ENCODE peak calls at places on chromosome X, in four cellular contexts. X is endothelial cell of umbilical vein, Y is K562, D is suprapubic skin. T is an unnamed sample.

GRCh38 chrX:154443479-154443910 is 446 bp upstream of the FAM50A start:
- DNase-seq in X (no peak), Y (no peak), D (no peak), T (peak; percentile 30)

GRCh38 chrX:67749536-67749935 is 205.7 kb downstream of the AR start:
- DNase-seq in X (peak; percentile 18), Y (no peak), D (no peak), T (no peak)

GRCh38 chrX:118577041-118577440 is 81.4 kb downstream of the DOCK11 start:
- DNase-seq in X (no peak), Y (no peak), D (no peak), T (no peak)

GRCh38 chrX:3526084-3526483 is 179.6 kb upstream of the MXRA5 start:
- DNase-seq in X (no peak), Y (no peak), D (no peak), T (no peak)

GRCh38 chrX:35773958-35774564 is 24.1 kb upstream of the MAGEB16 start:
- DNase-seq in X (no peak), Y (no peak), D (no peak), T (no peak)

GRCh38 chrX:52424658-52425057 is 55.8 kb downstream of the XAGE2 start:
- DNase-seq in X (no peak), Y (no peak), D (no peak), T (no peak)

GRCh38 chrX:11970935-11971334 is 167.3 kb upstream of the FRMPD4 start:
- DNase-seq in X (no peak), Y (no peak), D (no peak), T (no peak)

GRCh38 chrX:30296408-30297254 is 12.6 kb downstream of the NR0B1 start:
- DNase-seq in X (no peak), Y (no peak), D (no peak), T (no peak)

GRCh38 chrX:154036513-154036912 is 16.8 kb upstream of the IRAK1 start:
- DNase-seq in X (no peak), Y (no peak), D (no peak), T (peak; percentile 55)

GRCh38 chrX:134619838-134620237 is 38.4 kb downstream of the PLAC1 start:
- DNase-seq in X (peak; percentile 2), Y (no peak), D (no peak), T (no peak)

GRCh38 chrX:149916745-149917392 is 12.5 kb upstream of the HSFX4 start:
- DNase-seq in X (no peak), Y (no peak), D (no peak), T (no peak)

GRCh38 chrX:37348237-37349130 is 680 bp upstream of the PRRG1 start:
- DNase-seq in X (no peak), Y (no peak), D (no peak), T (no peak)

GRCh38 chrX:9493936-9494335 is 29.1 kb downstream of the TBL1X start:
- DNase-seq in X (no peak), Y (no peak), D (no peak), T (no peak)

GRCh38 chrX:53317365-53318069 is 36.1 kb upstream of the IQSEC2 start:
- DNase-seq in X (peak; percentile 27), Y (peak; percentile 79), D (no peak), T (peak; percentile 71)

GRCh38 chrX:105829006-105829405 is 6.7 kb downstream of the NRK start:
- DNase-seq in X (peak; percentile 21), Y (no peak), D (no peak), T (no peak)

GRCh38 chrX:68732906-68733493 is 85.5 kb downstream of the STARD8 start:
- DNase-seq in X (peak; percentile 12), Y (peak; percentile 75), D (no peak), T (peak; percentile 73)

GRCh38 chrX:81316163-81316562 is 114.3 kb downstream of the SH3BGRL start:
- DNase-seq in X (no peak), Y (no peak), D (no peak), T (no peak)

GRCh38 chrX:46589977-46590723 is 16.6 kb downstream of the CHST7 start:
- DNase-seq in X (peak; percentile 24), Y (no peak), D (no peak), T (no peak)

GRCh38 chrX:153761863-153762262 is 2.2 kb upstream of the PLXNB3 start:
- DNase-seq in X (no peak), Y (no peak), D (no peak), T (no peak)

GRCh38 chrX:6526564-6526963 is 8.4 kb downstream of the VCX3A start:
- DNase-seq in X (no peak), Y (no peak), D (no peak), T (no peak)

GRCh38 chrX:31006027-31006426 is 65.8 kb downstream of the FTHL17 start:
- DNase-seq in X (no peak), Y (no peak), D (no peak), T (no peak)

GRCh38 chrX:68633981-68634380 is 13.5 kb upstream of the STARD8 start:
- DNase-seq in X (no peak), Y (no peak), D (no peak), T (no peak)

GRCh38 chrX:46444011-46444410 is 101.2 kb downstream of the ZNF674 start:
- DNase-seq in X (peak; percentile 78), Y (no peak), D (no peak), T (no peak)

GRCh38 chrX:117989512-117989911 is 127.1 kb downstream of the KLHL13 start:
- DNase-seq in X (no peak), Y (no peak), D (no peak), T (no peak)

GRCh38 chrX:46582964-46583363 is 9.4 kb downstream of the CHST7 start:
- DNase-seq in X (peak; percentile 66), Y (no peak), D (no peak), T (no peak)

GRCh38 chrX:55715847-55716246 is 1.7 kb upstream of the RRAGB start:
- DNase-seq in X (no peak), Y (peak; percentile 7), D (no peak), T (peak; percentile 48)

GRCh38 chrX:13013353-13014110 is 30.9 kb downstream of the FAM9C start:
- DNase-seq in X (no peak), Y (no peak), D (no peak), T (no peak)

GRCh38 chrX:41010188-41010846 is 74.9 kb upstream of the USP9X start:
- DNase-seq in X (peak; percentile 91), Y (peak; percentile 68), D (peak; percentile 87), T (peak; percentile 60)

GRCh38 chrX:41005445-41005992 is 79.7 kb upstream of the USP9X start:
- DNase-seq in X (peak; percentile 19), Y (no peak), D (no peak), T (peak; percentile 44)

GRCh38 chrX:41014776-41015175 is 70.5 kb upstream of the USP9X start:
- DNase-seq in X (no peak), Y (no peak), D (no peak), T (no peak)

DNA sequence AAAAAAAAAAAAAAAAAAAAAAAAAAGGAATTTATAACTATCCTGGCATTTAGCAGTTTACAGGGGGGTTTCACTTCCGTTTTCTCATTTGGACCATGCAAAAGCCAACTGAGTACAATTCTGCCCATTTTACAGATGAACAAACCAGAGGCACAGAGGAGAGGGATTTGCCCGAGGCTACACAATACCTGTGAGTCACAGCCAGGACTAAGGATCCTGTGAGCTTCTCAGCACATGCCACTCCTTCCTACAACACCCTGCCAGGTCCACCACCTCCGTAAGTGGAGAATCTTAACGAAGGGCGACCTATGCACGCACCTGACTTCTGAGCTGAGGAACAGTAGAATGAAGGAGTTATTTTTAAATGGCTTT is 75.4 kb upstream of the USP9X start:
- DNase-seq in X (no peak), Y (no peak), D (no peak), T (no peak)
- H3K4me3 ChIP-seq in X (no peak overlapping the region), Y (peak overlapping the region; percentile 36), D (peak overlapping the region; percentile 34), T (no peak overlapping the region)

DNA sequence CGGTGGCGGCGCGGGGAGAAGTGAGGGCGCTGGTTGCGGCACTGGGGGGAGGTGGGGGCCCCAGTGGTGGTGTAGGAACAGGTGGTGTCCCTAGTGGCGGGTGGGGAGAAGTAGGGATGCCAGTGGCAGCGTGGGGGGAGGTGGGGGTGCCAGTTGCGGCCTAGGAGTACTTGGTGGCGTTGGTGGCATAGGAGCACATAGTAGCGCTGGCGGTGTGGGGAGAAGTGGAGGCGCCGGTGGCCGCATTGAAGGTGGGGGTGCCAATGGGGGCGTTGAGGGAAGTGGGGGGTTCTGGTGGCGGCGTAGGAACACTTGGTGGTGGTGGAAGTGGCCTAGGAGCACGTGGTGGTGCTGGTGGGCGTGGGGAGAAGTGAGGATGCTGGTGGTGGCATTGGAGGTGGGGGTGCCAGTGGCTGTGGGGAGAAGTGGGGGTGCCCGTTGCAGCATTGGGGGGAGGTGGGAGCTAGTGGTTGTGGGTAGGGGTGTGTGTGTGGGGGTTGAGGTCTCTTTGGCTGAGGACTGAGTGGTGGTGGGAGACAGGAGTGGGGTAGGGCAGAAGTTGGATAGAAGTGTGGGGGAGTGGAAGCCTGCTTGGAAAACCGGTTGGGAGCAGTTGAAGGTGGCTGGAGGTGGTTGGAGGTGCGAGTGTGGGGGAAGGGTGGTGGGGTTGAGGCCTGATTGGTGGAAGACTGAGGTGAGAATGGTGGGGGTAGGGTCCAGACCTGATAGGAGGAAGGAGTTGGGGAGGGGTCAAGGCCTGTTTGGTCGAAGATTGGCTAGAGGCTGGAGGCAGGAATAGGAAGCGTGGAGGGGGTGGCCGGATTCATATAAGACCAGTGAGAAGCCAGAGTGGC is 1.1 kb downstream of the GCNA start:
- DNase-seq in X (no peak), Y (peak; percentile 17), D (no peak), T (peak; percentile 41)
- H3K27ac ChIP-seq in X (no peak overlapping the region), Y (no peak overlapping the region), D (no peak overlapping the region), T (no peak overlapping the region)

DNA sequence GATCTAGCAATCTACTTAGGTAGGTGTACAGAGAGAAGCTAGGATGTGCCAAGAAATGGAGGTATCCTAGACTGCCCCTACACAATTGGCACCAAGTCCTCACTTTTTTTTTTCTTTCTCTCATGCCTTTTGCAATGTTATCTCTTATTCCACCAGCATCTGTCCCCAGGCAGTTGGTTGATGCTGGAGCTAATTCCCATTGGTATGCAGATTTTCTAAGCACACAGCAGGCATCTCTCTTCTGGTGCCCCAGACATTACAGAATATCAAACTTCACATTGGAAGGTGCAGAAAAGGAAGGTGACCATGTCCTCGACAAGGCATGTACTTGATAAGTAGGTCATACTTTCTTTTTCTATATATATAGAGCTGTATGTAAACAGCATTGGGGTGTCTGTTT is 21.6 kb downstream of the LUZP4 start:
- DNase-seq in X (no peak), Y (no peak), D (no peak), T (peak; percentile 20)
- TF ChIP-seq POLR2AphosphoS5 in X (no peak), Y (no peak), D (no peak), T (no peak)

GRCh38 chrX:40173662-40174593 is 76.2 kb upstream of the BCOR start:
- DNase-seq in X (peak; percentile 45), Y (no peak), D (no peak), T (peak; percentile 55)

GRCh38 chrX:40174594-40175415 is 77.0 kb upstream of the BCOR start:
- DNase-seq in X (peak; percentile 51), Y (no peak), D (no peak), T (peak; percentile 56)

GRCh38 chrX:40172169-40172979 is 74.6 kb upstream of the BCOR start:
- DNase-seq in X (peak; percentile 58), Y (peak; percentile 71), D (no peak), T (peak; percentile 38)

GRCh38 chrX:40171513-40172168 is 73.9 kb upstream of the BCOR start:
- DNase-seq in X (peak; percentile 25), Y (peak; percentile 21), D (no peak), T (no peak)

DNA sequence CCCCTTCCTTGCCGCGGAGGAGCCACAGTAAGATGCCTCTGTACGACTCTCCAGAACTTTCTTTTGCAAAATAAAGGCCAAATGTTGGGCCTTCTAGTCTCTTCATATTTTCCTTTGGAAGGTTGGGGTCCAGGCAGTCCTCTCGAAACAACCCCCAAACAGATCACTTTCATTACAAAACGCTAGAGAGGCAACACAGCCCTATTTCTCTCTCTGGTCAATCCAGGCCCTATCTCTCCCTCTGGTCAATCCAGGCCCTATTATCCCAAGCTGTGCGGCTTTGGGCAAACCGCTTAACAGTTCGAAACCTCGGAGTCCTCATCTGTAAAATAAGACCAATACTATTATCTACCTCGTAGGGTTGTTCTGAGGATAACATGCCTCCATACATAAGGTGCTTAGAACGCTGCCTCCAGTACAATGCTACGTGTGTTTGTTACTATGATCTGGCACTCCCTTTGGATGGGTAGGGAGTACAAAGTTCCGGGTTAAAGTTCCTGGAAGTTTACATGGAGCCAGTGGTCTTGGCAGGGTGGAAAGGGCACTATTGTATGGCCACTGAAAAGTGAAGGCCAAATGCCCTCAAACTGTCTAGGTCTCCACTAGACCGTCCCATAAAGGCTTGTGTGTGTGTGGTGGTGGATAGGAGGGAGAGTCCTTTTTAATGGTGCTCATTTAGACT is 75.4 kb upstream of the BCOR start:
- DNase-seq in X (no peak), Y (no peak), D (no peak), T (no peak)
- H3K4me3 ChIP-seq in X (no peak overlapping the region), Y (peak overlapping the region; percentile 48), D (peak overlapping the region; percentile 51), T (peak overlapping the region; percentile 59)

T was measured in GM23338.